ENCODE peak calls at places on chromosomes 4 and X, in nine cellular contexts. One of them, this sample, is unnamed.

GRCh38 chr4:87068591-87069021 is 133.8 kb downstream of the AFF1 start:
- DNase-seq in iris pigment epithelial cell: no peak
- DNase-seq in naive B cell: no peak
- DNase-seq in lower lobe of right lung: no peak
- DNase-seq in cardiac fibroblast: peak
- DNase-seq in SK-MEL-5: no peak
- DNase-seq in stimulated activated CD4-positive, alpha-beta T cell treated with anti-CD3 and anti-CD28 coated beads, TNF-alpha, amount 100 ng/mL, for 48 hours: no peak
- DNase-seq in brain pericyte: no peak
- DNase-seq in ACHN: no peak
- DNase-seq in this sample: no peak

GRCh38 chr4:171594293-171594692 is 218.9 kb upstream of the GALNTL6 start:
- DNase-seq in naive B cell: no peak
- DNase-seq in lower lobe of right lung: no peak
- DNase-seq in iris pigment epithelial cell: no peak
- DNase-seq in stimulated activated CD4-positive, alpha-beta T cell treated with anti-CD3 and anti-CD28 coated beads, TNF-alpha, amount 100 ng/mL, for 48 hours: no peak
- DNase-seq in SK-MEL-5: no peak
- DNase-seq in cardiac fibroblast: no peak
- DNase-seq in brain pericyte: no peak
- DNase-seq in ACHN: no peak
- DNase-seq in this sample: no peak

GRCh38 chrX:107738272-107738671 is 37.3 kb downstream of the TSC22D3 start:
- DNase-seq in cardiac fibroblast: no peak
- DNase-seq in stimulated activated CD4-positive, alpha-beta T cell treated with anti-CD3 and anti-CD28 coated beads, TNF-alpha, amount 100 ng/mL, for 48 hours: no peak
- DNase-seq in SK-MEL-5: no peak
- DNase-seq in ACHN: no peak
- DNase-seq in lower lobe of right lung: no peak
- DNase-seq in brain pericyte: no peak
- DNase-seq in iris pigment epithelial cell: no peak
- DNase-seq in naive B cell: no peak
- DNase-seq in this sample: no peak

GRCh38 chrX:24838624-24839023 is 144.9 kb downstream of the POLA1 start:
- DNase-seq in ACHN: peak
- DNase-seq in iris pigment epithelial cell: peak
- DNase-seq in SK-MEL-5: peak
- DNase-seq in stimulated activated CD4-positive, alpha-beta T cell treated with anti-CD3 and anti-CD28 coated beads, TNF-alpha, amount 100 ng/mL, for 48 hours: no peak
- DNase-seq in lower lobe of right lung: no peak
- DNase-seq in brain pericyte: no peak
- DNase-seq in naive B cell: no peak
- DNase-seq in cardiac fibroblast: peak
- DNase-seq in this sample: peak

GRCh38 chrX:107935200-107935599 is 47.0 kb downstream of the TEX13B start:
- DNase-seq in lower lobe of right lung: no peak
- DNase-seq in SK-MEL-5: no peak
- DNase-seq in brain pericyte: no peak
- DNase-seq in stimulated activated CD4-positive, alpha-beta T cell treated with anti-CD3 and anti-CD28 coated beads, TNF-alpha, amount 100 ng/mL, for 48 hours: no peak
- DNase-seq in ACHN: peak
- DNase-seq in iris pigment epithelial cell: peak
- DNase-seq in naive B cell: no peak
- DNase-seq in cardiac fibroblast: peak
- DNase-seq in this sample: peak

GRCh38 chr4:52037730-52038108 is 380 bp downstream of the SGCB start:
- DNase-seq in SK-MEL-5: peak
- DNase-seq in cardiac fibroblast: peak
- DNase-seq in stimulated activated CD4-positive, alpha-beta T cell treated with anti-CD3 and anti-CD28 coated beads, TNF-alpha, amount 100 ng/mL, for 48 hours: no peak
- DNase-seq in brain pericyte: no peak
- DNase-seq in iris pigment epithelial cell: peak
- DNase-seq in lower lobe of right lung: no peak
- DNase-seq in naive B cell: no peak
- DNase-seq in ACHN: peak
- DNase-seq in this sample: no peak

GRCh38 chr4:14513471-14513870 is 488.8 kb upstream of the CPEB2 start:
- DNase-seq in brain pericyte: no peak
- DNase-seq in naive B cell: no peak
- DNase-seq in ACHN: no peak
- DNase-seq in stimulated activated CD4-positive, alpha-beta T cell treated with anti-CD3 and anti-CD28 coated beads, TNF-alpha, amount 100 ng/mL, for 48 hours: no peak
- DNase-seq in SK-MEL-5: no peak
- DNase-seq in iris pigment epithelial cell: peak
- DNase-seq in lower lobe of right lung: no peak
- DNase-seq in cardiac fibroblast: peak
- DNase-seq in this sample: peak

GRCh38 chr4:148540622-148541326 is 98.6 kb upstream of the NR3C2 start:
- DNase-seq in iris pigment epithelial cell: no peak
- DNase-seq in naive B cell: no peak
- DNase-seq in brain pericyte: no peak
- DNase-seq in lower lobe of right lung: no peak
- DNase-seq in cardiac fibroblast: no peak
- DNase-seq in SK-MEL-5: no peak
- DNase-seq in stimulated activated CD4-positive, alpha-beta T cell treated with anti-CD3 and anti-CD28 coated beads, TNF-alpha, amount 100 ng/mL, for 48 hours: no peak
- DNase-seq in ACHN: no peak
- DNase-seq in this sample: no peak

GRCh38 chrX:8846271-8846670 is 45.1 kb upstream of the FAM9A start:
- DNase-seq in lower lobe of right lung: no peak
- DNase-seq in stimulated activated CD4-positive, alpha-beta T cell treated with anti-CD3 and anti-CD28 coated beads, TNF-alpha, amount 100 ng/mL, for 48 hours: no peak
- DNase-seq in ACHN: peak
- DNase-seq in iris pigment epithelial cell: no peak
- DNase-seq in brain pericyte: no peak
- DNase-seq in cardiac fibroblast: no peak
- DNase-seq in SK-MEL-5: peak
- DNase-seq in naive B cell: no peak
- DNase-seq in this sample: peak

GRCh38 chr4:140351778-140352177 is 21.7 kb upstream of the SCOC start:
- DNase-seq in stimulated activated CD4-positive, alpha-beta T cell treated with anti-CD3 and anti-CD28 coated beads, TNF-alpha, amount 100 ng/mL, for 48 hours: no peak
- DNase-seq in lower lobe of right lung: no peak
- DNase-seq in iris pigment epithelial cell: no peak
- DNase-seq in naive B cell: no peak
- DNase-seq in ACHN: no peak
- DNase-seq in brain pericyte: no peak
- DNase-seq in cardiac fibroblast: no peak
- DNase-seq in SK-MEL-5: no peak
- DNase-seq in this sample: no peak

GRCh38 chrX:140709421-140709846 is at the start of gene LINC00632:
- DNase-seq in lower lobe of right lung: no peak
- DNase-seq in SK-MEL-5: peak
- DNase-seq in brain pericyte: no peak
- DNase-seq in stimulated activated CD4-positive, alpha-beta T cell treated with anti-CD3 and anti-CD28 coated beads, TNF-alpha, amount 100 ng/mL, for 48 hours: no peak
- DNase-seq in cardiac fibroblast: no peak
- DNase-seq in iris pigment epithelial cell: no peak
- DNase-seq in ACHN: no peak
- DNase-seq in naive B cell: no peak
- DNase-seq in this sample: no peak

GRCh38 chr4:20554134-20554533 is 146.1 kb upstream of the PACRGL start:
- DNase-seq in cardiac fibroblast: no peak
- DNase-seq in SK-MEL-5: no peak
- DNase-seq in stimulated activated CD4-positive, alpha-beta T cell treated with anti-CD3 and anti-CD28 coated beads, TNF-alpha, amount 100 ng/mL, for 48 hours: no peak
- DNase-seq in naive B cell: no peak
- DNase-seq in lower lobe of right lung: no peak
- DNase-seq in ACHN: no peak
- DNase-seq in brain pericyte: no peak
- DNase-seq in iris pigment epithelial cell: no peak
- DNase-seq in this sample: peak

GRCh38 chr4:2250764-2251072 is 8.8 kb upstream of the HAUS3 start:
- DNase-seq in iris pigment epithelial cell: no peak
- DNase-seq in brain pericyte: no peak
- DNase-seq in cardiac fibroblast: no peak
- DNase-seq in SK-MEL-5: no peak
- DNase-seq in stimulated activated CD4-positive, alpha-beta T cell treated with anti-CD3 and anti-CD28 coated beads, TNF-alpha, amount 100 ng/mL, for 48 hours: no peak
- DNase-seq in lower lobe of right lung: no peak
- DNase-seq in naive B cell: no peak
- DNase-seq in ACHN: no peak
- DNase-seq in this sample: no peak

GRCh38 chrX:9882669-9883446 is 84.3 kb upstream of the CLDN34 start:
- DNase-seq in brain pericyte: no peak
- DNase-seq in stimulated activated CD4-positive, alpha-beta T cell treated with anti-CD3 and anti-CD28 coated beads, TNF-alpha, amount 100 ng/mL, for 48 hours: no peak
- DNase-seq in lower lobe of right lung: no peak
- DNase-seq in naive B cell: no peak
- DNase-seq in ACHN: no peak
- DNase-seq in cardiac fibroblast: peak
- DNase-seq in iris pigment epithelial cell: peak
- DNase-seq in SK-MEL-5: peak
- DNase-seq in this sample: peak

GRCh38 chr4:65819192-65819591 is 148.9 kb upstream of the EPHA5 start:
- DNase-seq in cardiac fibroblast: no peak
- DNase-seq in brain pericyte: no peak
- DNase-seq in lower lobe of right lung: no peak
- DNase-seq in SK-MEL-5: no peak
- DNase-seq in stimulated activated CD4-positive, alpha-beta T cell treated with anti-CD3 and anti-CD28 coated beads, TNF-alpha, amount 100 ng/mL, for 48 hours: no peak
- DNase-seq in iris pigment epithelial cell: no peak
- DNase-seq in ACHN: no peak
- DNase-seq in naive B cell: no peak
- DNase-seq in this sample: no peak

GRCh38 chr4:168831919-168832745 is 177.9 kb downstream of the CBR4 start:
- DNase-seq in stimulated activated CD4-positive, alpha-beta T cell treated with anti-CD3 and anti-CD28 coated beads, TNF-alpha, amount 100 ng/mL, for 48 hours: peak
- DNase-seq in brain pericyte: no peak
- DNase-seq in SK-MEL-5: peak
- DNase-seq in lower lobe of right lung: peak
- DNase-seq in naive B cell: peak
- DNase-seq in iris pigment epithelial cell: peak
- DNase-seq in cardiac fibroblast: peak
- DNase-seq in ACHN: peak
- DNase-seq in this sample: peak

GRCh38 chrX:129845616-129846190 is 2.0 kb upstream of the ZDHHC9 start:
- DNase-seq in iris pigment epithelial cell: no peak
- DNase-seq in brain pericyte: no peak
- DNase-seq in stimulated activated CD4-positive, alpha-beta T cell treated with anti-CD3 and anti-CD28 coated beads, TNF-alpha, amount 100 ng/mL, for 48 hours: no peak
- DNase-seq in SK-MEL-5: no peak
- DNase-seq in cardiac fibroblast: no peak
- DNase-seq in ACHN: no peak
- DNase-seq in lower lobe of right lung: no peak
- DNase-seq in naive B cell: no peak
- DNase-seq in this sample: peak

GRCh38 chr4:27316176-27316575 is 455.5 kb downstream of the STIM2 start:
- DNase-seq in cardiac fibroblast: no peak
- DNase-seq in iris pigment epithelial cell: no peak
- DNase-seq in stimulated activated CD4-positive, alpha-beta T cell treated with anti-CD3 and anti-CD28 coated beads, TNF-alpha, amount 100 ng/mL, for 48 hours: no peak
- DNase-seq in lower lobe of right lung: no peak
- DNase-seq in SK-MEL-5: no peak
- DNase-seq in ACHN: no peak
- DNase-seq in naive B cell: no peak
- DNase-seq in brain pericyte: no peak
- DNase-seq in this sample: no peak

GRCh38 chr4:37767546-37767945 is 58.9 kb upstream of the PGM2 start:
- DNase-seq in SK-MEL-5: peak
- DNase-seq in iris pigment epithelial cell: peak
- DNase-seq in brain pericyte: no peak
- DNase-seq in stimulated activated CD4-positive, alpha-beta T cell treated with anti-CD3 and anti-CD28 coated beads, TNF-alpha, amount 100 ng/mL, for 48 hours: no peak
- DNase-seq in naive B cell: no peak
- DNase-seq in cardiac fibroblast: peak
- DNase-seq in lower lobe of right lung: peak
- DNase-seq in ACHN: no peak
- DNase-seq in this sample: peak

GRCh38 chrX:108732630-108733321 is 3.6 kb downstream of the IRS4 start:
- DNase-seq in stimulated activated CD4-positive, alpha-beta T cell treated with anti-CD3 and anti-CD28 coated beads, TNF-alpha, amount 100 ng/mL, for 48 hours: no peak
- DNase-seq in cardiac fibroblast: no peak
- DNase-seq in iris pigment epithelial cell: no peak
- DNase-seq in SK-MEL-5: no peak
- DNase-seq in brain pericyte: no peak
- DNase-seq in ACHN: no peak
- DNase-seq in lower lobe of right lung: no peak
- DNase-seq in naive B cell: no peak
- DNase-seq in this sample: no peak

GRCh38 chr4:102008711-102009110 is 218.2 kb downstream of the BANK1 start:
- DNase-seq in stimulated activated CD4-positive, alpha-beta T cell treated with anti-CD3 and anti-CD28 coated beads, TNF-alpha, amount 100 ng/mL, for 48 hours: no peak
- DNase-seq in ACHN: no peak
- DNase-seq in naive B cell: no peak
- DNase-seq in cardiac fibroblast: peak
- DNase-seq in SK-MEL-5: no peak
- DNase-seq in lower lobe of right lung: no peak
- DNase-seq in iris pigment epithelial cell: peak
- DNase-seq in brain pericyte: no peak
- DNase-seq in this sample: no peak

GRCh38 chr4:98908182-98908581 is 20.8 kb downstream of the EIF4E start:
- DNase-seq in naive B cell: no peak
- DNase-seq in lower lobe of right lung: no peak
- DNase-seq in brain pericyte: no peak
- DNase-seq in cardiac fibroblast: no peak
- DNase-seq in SK-MEL-5: no peak
- DNase-seq in iris pigment epithelial cell: no peak
- DNase-seq in ACHN: no peak
- DNase-seq in stimulated activated CD4-positive, alpha-beta T cell treated with anti-CD3 and anti-CD28 coated beads, TNF-alpha, amount 100 ng/mL, for 48 hours: no peak
- DNase-seq in this sample: peak

GRCh38 chr4:87677731-87678130 is 27.7 kb downstream of the DMP1 start:
- DNase-seq in naive B cell: no peak
- DNase-seq in cardiac fibroblast: no peak
- DNase-seq in lower lobe of right lung: no peak
- DNase-seq in iris pigment epithelial cell: no peak
- DNase-seq in stimulated activated CD4-positive, alpha-beta T cell treated with anti-CD3 and anti-CD28 coated beads, TNF-alpha, amount 100 ng/mL, for 48 hours: no peak
- DNase-seq in brain pericyte: no peak
- DNase-seq in SK-MEL-5: peak
- DNase-seq in ACHN: no peak
- DNase-seq in this sample: no peak

GRCh38 chrX:69113723-69114122 is 51.5 kb downstream of the PJA1 start:
- DNase-seq in iris pigment epithelial cell: no peak
- DNase-seq in stimulated activated CD4-positive, alpha-beta T cell treated with anti-CD3 and anti-CD28 coated beads, TNF-alpha, amount 100 ng/mL, for 48 hours: no peak
- DNase-seq in SK-MEL-5: no peak
- DNase-seq in naive B cell: no peak
- DNase-seq in brain pericyte: no peak
- DNase-seq in lower lobe of right lung: no peak
- DNase-seq in cardiac fibroblast: no peak
- DNase-seq in ACHN: no peak
- DNase-seq in this sample: no peak

GRCh38 chr4:153497988-153498967 is 32.1 kb downstream of the TMEM131L start:
- DNase-seq in lower lobe of right lung: no peak
- DNase-seq in iris pigment epithelial cell: peak
- DNase-seq in naive B cell: no peak
- DNase-seq in cardiac fibroblast: peak
- DNase-seq in brain pericyte: no peak
- DNase-seq in stimulated activated CD4-positive, alpha-beta T cell treated with anti-CD3 and anti-CD28 coated beads, TNF-alpha, amount 100 ng/mL, for 48 hours: no peak
- DNase-seq in ACHN: no peak
- DNase-seq in SK-MEL-5: peak
- DNase-seq in this sample: no peak

GRCh38 chrX:102983205-102983604 is 46.1 kb downstream of the RAB40AL start:
- DNase-seq in lower lobe of right lung: no peak
- DNase-seq in cardiac fibroblast: no peak
- DNase-seq in brain pericyte: no peak
- DNase-seq in stimulated activated CD4-positive, alpha-beta T cell treated with anti-CD3 and anti-CD28 coated beads, TNF-alpha, amount 100 ng/mL, for 48 hours: no peak
- DNase-seq in iris pigment epithelial cell: no peak
- DNase-seq in SK-MEL-5: no peak
- DNase-seq in ACHN: no peak
- DNase-seq in naive B cell: no peak
- DNase-seq in this sample: no peak

GRCh38 chrX:154712781-154713391 is 38.0 kb downstream of the GAB3 start:
- DNase-seq in cardiac fibroblast: peak
- DNase-seq in brain pericyte: no peak
- DNase-seq in SK-MEL-5: no peak
- DNase-seq in iris pigment epithelial cell: peak
- DNase-seq in stimulated activated CD4-positive, alpha-beta T cell treated with anti-CD3 and anti-CD28 coated beads, TNF-alpha, amount 100 ng/mL, for 48 hours: no peak
- DNase-seq in naive B cell: no peak
- DNase-seq in ACHN: peak
- DNase-seq in lower lobe of right lung: no peak
- DNase-seq in this sample: peak

GRCh38 chr4:36222702-36223101 is 21.6 kb downstream of the ARAP2 start:
- DNase-seq in cardiac fibroblast: peak
- DNase-seq in iris pigment epithelial cell: peak
- DNase-seq in naive B cell: no peak
- DNase-seq in ACHN: peak
- DNase-seq in lower lobe of right lung: no peak
- DNase-seq in SK-MEL-5: no peak
- DNase-seq in stimulated activated CD4-positive, alpha-beta T cell treated with anti-CD3 and anti-CD28 coated beads, TNF-alpha, amount 100 ng/mL, for 48 hours: no peak
- DNase-seq in brain pericyte: no peak
- DNase-seq in this sample: peak

GRCh38 chrX:110442631-110443030 is 84.0 kb downstream of the RTL9 start:
- DNase-seq in stimulated activated CD4-positive, alpha-beta T cell treated with anti-CD3 and anti-CD28 coated beads, TNF-alpha, amount 100 ng/mL, for 48 hours: no peak
- DNase-seq in iris pigment epithelial cell: peak
- DNase-seq in ACHN: peak
- DNase-seq in lower lobe of right lung: no peak
- DNase-seq in naive B cell: no peak
- DNase-seq in cardiac fibroblast: peak
- DNase-seq in brain pericyte: no peak
- DNase-seq in SK-MEL-5: peak
- DNase-seq in this sample: peak

This sample was measured in bronchial epithelial cell.